ENCODE peak calls at places on chromosomes 11 and 22, in nine cellular contexts. V, B, E, D, Q, X, G, C and Z are unnamed samples.

GRCh38 chr11:76702378-76703128 is 32.0 kb upstream of the LRRC32 start:
- DNase-seq in G (no peak), E (no peak), B (no peak), D (no peak), Q (peak), V (no peak), X (no peak), C (no peak), Z (no peak)

GRCh38 chr11:17314232-17314547 is 37.4 kb upstream of the NCR3LG1 start:
- DNase-seq in B (peak), G (no peak), C (no peak), E (peak), D (no peak), V (no peak), Q (peak), X (no peak), Z (no peak)

GRCh38 chr11:44999068-44999467 is 48.4 kb upstream of the TP53I11 start:
- DNase-seq in C (no peak), D (no peak), G (no peak), B (no peak), Q (no peak), E (no peak), X (no peak), V (no peak), Z (no peak)

GRCh38 chr22:28075260-28075981 is 156.4 kb upstream of the PITPNB start:
- DNase-seq in E (peak), G (no peak), B (peak), V (no peak), Q (peak), X (no peak), D (no peak), C (no peak), Z (no peak)

GRCh38 chr11:12200359-12201015 is 90.1 kb downstream of the MICAL2 start:
- DNase-seq in E (peak), G (peak), X (no peak), B (no peak), Q (peak), C (no peak), D (no peak), V (no peak), Z (no peak)

GRCh38 chr11:63589000-63589399 is 25.2 kb downstream of the PLAAT3 start:
- DNase-seq in E (no peak), X (no peak), B (no peak), Q (no peak), V (no peak), G (no peak), D (no peak), C (no peak), Z (no peak)

GRCh38 chr11:14974723-14975587 is 2.8 kb upstream of the CALCA start:
- DNase-seq in E (peak), G (peak), C (peak), V (peak), X (peak), Q (peak), B (peak), D (peak), Z (peak)

GRCh38 chr11:49377978-49378377 is 169.6 kb upstream of the FOLH1 start:
- DNase-seq in X (no peak), G (no peak), E (no peak), Q (no peak), C (no peak), D (no peak), B (no peak), V (no peak), Z (peak)

GRCh38 chr11:110777765-110778164 is 65.5 kb upstream of the ARHGAP20 start:
- DNase-seq in C (no peak), Q (peak), E (no peak), V (no peak), G (no peak), B (peak), X (no peak), D (no peak), Z (no peak)

GRCh38 chr11:102807921-102808320 is 10.0 kb upstream of the MMP1 start:
- DNase-seq in V (peak), E (peak), D (peak), Q (peak), X (peak), C (no peak), G (peak), B (peak), Z (peak)

GRCh38 chr11:126113515-126113957 is 50.9 kb upstream of the CDON start:
- DNase-seq in X (no peak), G (peak), E (peak), B (peak), D (no peak), Q (peak), V (peak), C (no peak), Z (peak)

GRCh38 chr11:20364412-20364792 is 888 bp downstream of the HTATIP2 start:
- DNase-seq in B (peak), G (no peak), D (no peak), E (no peak), C (no peak), X (no peak), Q (no peak), V (no peak), Z (no peak)

GRCh38 chr11:13224324-13224723 is 53.3 kb upstream of the BMAL1 start:
- DNase-seq in G (no peak), C (no peak), X (no peak), D (no peak), E (no peak), B (no peak), Q (no peak), V (no peak), Z (no peak)

DNA sequence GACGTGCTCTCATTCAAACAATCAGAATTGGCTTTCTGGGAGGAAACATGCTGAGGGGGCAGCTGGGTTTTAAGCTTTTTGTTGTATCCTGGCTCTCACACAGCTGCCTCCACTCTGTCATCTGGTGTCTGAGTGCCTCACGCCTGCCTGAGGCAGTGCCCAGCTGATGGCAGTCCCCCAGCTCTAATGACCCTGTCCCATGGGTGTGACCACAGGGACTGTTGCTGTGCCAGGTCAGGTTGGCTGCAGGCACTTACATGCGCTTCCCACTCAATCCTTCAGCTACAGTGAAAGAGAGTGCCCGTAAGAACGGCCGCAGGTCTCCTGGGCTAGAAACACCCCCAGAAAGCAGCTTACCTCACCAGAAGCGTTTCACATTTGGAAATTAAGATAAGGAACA is 53.6 kb downstream of the ARFGAP3 start:
- DNase-seq in V (no peak), B (no peak), G (peak), C (no peak), Q (no peak), D (no peak), X (no peak), E (no peak), Z (no peak)
- TF ChIP-seq EZH2phosphoT487 in V (no peak), B (no peak), G (no peak), C (no peak), Q (no peak), D (no peak), X (no peak), E (no peak), Z (no peak)

DNA sequence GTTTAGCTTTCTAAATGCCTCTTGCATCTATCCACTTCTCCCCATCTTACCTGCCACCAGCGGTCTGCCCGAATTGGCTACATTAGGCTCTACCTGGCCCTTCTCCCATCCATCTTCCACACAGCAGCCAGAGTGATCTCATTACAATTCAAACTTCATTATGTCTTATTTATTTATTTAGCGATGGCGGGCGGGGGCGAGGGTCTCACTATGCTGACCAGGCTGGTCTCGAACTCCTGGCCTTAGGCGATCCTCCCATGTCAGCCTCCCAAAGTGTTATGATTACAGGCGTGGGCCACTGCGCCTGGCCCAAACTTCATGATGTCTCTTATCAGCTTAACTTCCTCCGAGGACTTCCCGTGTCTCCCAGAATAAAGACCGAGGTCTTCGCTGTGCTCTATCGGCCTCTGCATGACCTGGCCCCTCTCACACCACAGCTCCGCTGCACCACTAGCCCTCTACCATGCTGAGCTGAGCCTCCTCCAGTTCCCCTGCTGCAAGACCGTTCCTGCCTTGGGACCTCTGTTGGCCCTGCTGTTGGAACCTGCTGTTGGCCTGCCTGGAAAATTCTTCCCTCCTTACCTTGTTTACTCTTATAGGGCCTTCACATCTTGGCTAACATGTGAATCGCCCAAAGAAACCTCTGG is 870 bp upstream of the CTTN start:
- DNase-seq in B (no peak), E (peak), D (no peak), Q (no peak), G (peak), V (peak), C (no peak), X (peak), Z (peak)
- TF ChIP-seq EZH2phosphoT487 in B (no peak), E (no peak), D (no peak), Q (no peak), G (no peak), V (no peak), C (no peak), X (no peak), Z (no peak)

GRCh38 chr11:73204711-73205121 is 13.4 kb upstream of the P2RY2 start:
- DNase-seq in G (no peak), D (no peak), B (no peak), X (no peak), V (no peak), E (no peak), Q (no peak), C (no peak), Z (no peak)

GRCh38 chr11:73203322-73203721 is 14.8 kb upstream of the P2RY2 start:
- DNase-seq in B (no peak), V (no peak), C (no peak), G (no peak), E (no peak), D (no peak), X (no peak), Q (no peak), Z (no peak)

GRCh38 chr11:73206751-73207280 is 11.3 kb upstream of the P2RY2 start:
- DNase-seq in X (no peak), G (no peak), E (no peak), B (peak), D (no peak), Q (no peak), V (no peak), C (no peak), Z (no peak)

GRCh38 chr11:73203790-73204189 is 14.3 kb upstream of the P2RY2 start:
- DNase-seq in G (no peak), D (no peak), Q (no peak), C (no peak), B (no peak), E (no peak), V (no peak), X (no peak), Z (no peak)

DNA sequence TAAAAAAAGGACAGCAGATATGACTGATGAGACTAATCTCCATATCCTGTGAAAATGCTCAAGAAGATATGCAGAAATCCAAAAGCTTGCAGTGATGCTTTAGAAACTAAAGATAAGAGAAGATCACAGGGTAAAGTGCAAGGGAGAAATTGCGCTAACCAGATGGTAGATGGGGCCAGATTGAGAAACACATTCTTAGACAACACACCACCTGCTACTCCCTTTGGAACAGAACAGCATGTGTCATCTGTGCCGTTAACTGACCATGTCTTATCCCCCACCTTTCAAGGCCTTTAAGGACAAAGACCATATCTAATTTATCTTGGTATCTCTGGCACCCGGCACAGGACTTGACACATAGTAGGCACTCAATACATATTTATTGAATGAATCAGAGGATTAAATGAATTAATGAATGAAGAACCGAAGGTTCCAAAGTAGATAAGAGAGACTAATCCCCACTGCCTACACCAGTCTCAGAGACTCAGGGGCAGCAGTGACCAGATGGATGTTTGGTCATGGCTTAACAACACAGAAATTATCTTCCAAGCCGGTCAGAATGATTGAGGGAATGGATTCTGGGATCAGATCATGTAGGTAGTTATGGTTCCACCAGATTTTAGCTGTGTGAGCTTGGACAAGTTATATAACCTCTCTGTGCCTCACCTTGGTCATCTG is 12.3 kb upstream of the P2RY2 start:
- DNase-seq in Q (no peak), D (no peak), E (peak), G (no peak), V (no peak), X (no peak), C (no peak), B (no peak), Z (no peak)
- TF ChIP-seq EZH2phosphoT487 in Q (no peak), D (no peak), E (no peak), G (no peak), V (no peak), X (no peak), C (no peak), B (no peak), Z (no peak)

GRCh38 chr22:40799008-40799407 is 20.1 kb downstream of the SLC25A17 start:
- DNase-seq in Q (no peak), X (no peak), B (no peak), V (no peak), D (no peak), G (no peak), E (no peak), C (no peak), Z (no peak)

GRCh38 chr22:40792451-40792850 is 26.7 kb downstream of the SLC25A17 start:
- DNase-seq in Q (no peak), D (no peak), E (no peak), X (no peak), C (no peak), V (no peak), G (no peak), B (no peak), Z (no peak)

GRCh38 chr22:40803292-40803691 is 15.9 kb downstream of the SLC25A17 start:
- DNase-seq in G (no peak), V (no peak), E (no peak), B (no peak), D (no peak), C (no peak), Q (no peak), X (no peak), Z (no peak)

DNA sequence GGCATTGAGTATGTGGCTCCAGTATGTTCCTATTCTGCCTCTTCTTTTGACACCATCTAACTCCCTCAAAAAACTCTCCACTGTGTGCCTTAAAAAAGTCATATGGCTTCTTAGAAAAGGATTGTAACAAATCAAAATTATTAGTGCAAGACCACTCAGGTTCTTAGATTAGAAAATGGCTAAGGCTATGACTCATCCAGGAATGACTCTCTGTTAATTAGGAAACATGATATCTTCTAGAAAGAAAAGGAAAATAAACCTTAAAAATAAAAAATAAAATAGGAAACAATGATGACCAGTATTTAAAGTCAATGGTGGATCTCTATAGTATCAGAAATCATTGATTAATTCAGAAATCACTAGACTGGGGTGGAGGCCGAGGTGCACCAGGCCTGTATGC is 21.7 kb downstream of the SLC25A17 start:
- DNase-seq in G (no peak), Q (peak), D (no peak), E (no peak), V (no peak), C (no peak), X (no peak), B (peak), Z (no peak)
- TF ChIP-seq EZH2phosphoT487 in G (no peak), Q (no peak), D (no peak), E (no peak), V (no peak), C (no peak), X (no peak), B (no peak), Z (no peak)

DNA sequence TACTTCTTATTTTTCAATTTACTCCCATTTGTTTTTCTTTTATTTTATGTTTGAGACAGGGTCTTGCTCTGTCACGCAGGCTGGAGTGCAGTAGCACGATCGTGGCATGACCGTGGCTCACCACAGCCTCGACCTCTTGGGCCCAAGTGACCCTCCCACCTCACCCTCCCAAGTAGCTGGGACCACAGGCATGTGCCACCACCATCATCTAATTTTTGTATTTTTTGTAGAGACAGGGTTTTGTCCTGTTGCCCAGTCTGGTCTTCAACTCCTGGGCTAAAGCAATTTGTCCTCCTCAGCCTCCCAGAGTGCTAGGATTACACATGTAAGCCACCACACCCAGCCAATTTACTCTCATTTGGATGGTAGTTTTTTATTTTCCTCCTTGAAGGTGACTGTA is 679.3 kb upstream of the CCDC179 start:
- DNase-seq in E (no peak), G (no peak), C (no peak), D (no peak), X (no peak), Q (peak), V (no peak), B (no peak), Z (no peak)
- TF ChIP-seq EZH2phosphoT487 in E (no peak), G (no peak), C (no peak), D (no peak), X (no peak), Q (no peak), V (no peak), B (no peak), Z (no peak)

GRCh38 chr11:120964857-120965256 is 59.0 kb upstream of the TBCEL start:
- DNase-seq in D (no peak), E (no peak), G (no peak), C (no peak), B (peak), V (no peak), Q (peak), X (no peak), Z (no peak)
- TF ChIP-seq EZH2phosphoT487 in D (no peak), E (no peak), G (no peak), C (no peak), B (no peak), V (no peak), Q (no peak), X (no peak), Z (no peak)

DNA sequence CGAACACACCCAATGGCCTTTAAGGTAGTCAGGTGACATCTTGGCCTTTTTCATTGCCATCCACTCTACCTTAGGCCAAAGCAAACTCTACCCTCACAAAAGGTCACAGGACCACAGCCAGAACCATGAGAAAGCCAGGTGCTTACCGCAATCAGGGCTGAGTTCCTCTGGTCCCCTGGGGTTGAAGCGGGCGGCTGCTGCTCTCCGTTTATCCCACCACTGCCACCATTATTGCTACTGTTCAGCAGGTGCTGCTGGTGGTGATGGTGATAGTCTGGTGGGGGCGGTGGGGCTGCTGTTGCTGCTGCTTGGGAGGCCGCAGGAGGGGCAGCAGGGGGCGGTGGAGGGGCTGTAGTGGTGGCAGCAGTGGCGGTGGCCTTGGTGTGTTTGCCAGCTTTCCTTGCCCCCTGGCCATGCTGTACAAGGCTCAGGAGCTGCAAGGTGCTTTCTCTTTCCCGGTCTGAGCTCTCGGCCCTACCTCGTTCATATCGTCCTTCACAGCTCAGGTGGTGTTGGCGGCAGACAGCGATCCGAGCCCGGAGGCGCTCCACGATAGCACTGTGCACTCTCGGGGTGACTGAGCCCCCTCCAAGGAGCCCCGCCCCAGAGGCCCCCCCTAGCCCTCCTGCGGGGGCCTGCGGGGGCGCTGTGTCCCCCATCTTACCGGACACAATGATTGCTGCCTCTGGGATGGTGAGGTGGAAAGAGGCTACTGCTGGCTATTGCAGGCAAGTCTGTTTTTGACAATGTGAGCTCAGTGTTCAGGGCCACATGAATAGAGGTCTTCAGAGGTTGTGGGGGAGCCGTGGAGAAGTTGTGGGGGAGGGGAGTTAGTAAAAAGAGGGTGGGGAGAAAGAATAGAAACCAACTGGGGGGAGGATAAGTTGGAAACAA is 1.5 kb downstream of the MAML2 start:
- DNase-seq in C (peak), G (peak), E (peak), X (peak), Q (peak), D (peak), V (no peak), B (peak), Z (peak)
- TF ChIP-seq EZH2phosphoT487 in C (no peak), G (no peak), E (no peak), X (no peak), Q (no peak), D (no peak), V (no peak), B (no peak), Z (no peak)

GRCh38 chr11:25775608-25776007 is 556.3 kb upstream of the ANO3 start:
- DNase-seq in V (no peak), Q (peak), G (no peak), D (no peak), B (peak), X (no peak), E (no peak), C (no peak), Z (no peak)

GRCh38 chr11:25766332-25767015 is 565.5 kb upstream of the ANO3 start:
- DNase-seq in V (no peak), D (no peak), Q (no peak), C (peak), E (no peak), G (no peak), X (no peak), B (peak), Z (no peak)

GRCh38 chr11:25776238-25776637 is 555.7 kb upstream of the ANO3 start:
- DNase-seq in E (no peak), V (no peak), Q (no peak), G (no peak), D (no peak), C (no peak), B (no peak), X (no peak), Z (no peak)

GRCh38 chr11:25769287-25769686 is 562.6 kb upstream of the ANO3 start:
- DNase-seq in V (no peak), E (no peak), X (no peak), Q (peak), C (no peak), D (no peak), B (peak), G (no peak), Z (no peak)

DNA sequence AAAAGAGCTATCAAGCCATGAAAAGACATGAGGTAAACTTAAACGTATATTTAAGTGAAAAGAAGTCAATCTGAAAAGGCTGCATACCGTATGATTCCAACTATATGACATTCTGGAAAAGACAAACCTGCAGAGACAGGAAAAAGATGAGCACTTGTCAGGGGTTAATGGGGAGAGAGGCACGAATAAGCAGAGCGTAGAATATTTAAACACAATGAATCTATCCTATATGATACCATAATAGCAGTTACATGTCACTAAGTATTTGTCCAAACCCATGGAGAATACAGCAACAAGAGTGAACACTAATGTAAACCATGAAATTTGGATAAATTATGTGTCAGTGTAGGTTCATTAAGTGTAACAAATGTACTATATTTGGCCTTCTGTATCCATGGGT is 560.3 kb upstream of the ANO3 start:
- DNase-seq in G (no peak), C (no peak), V (no peak), E (no peak), D (no peak), B (no peak), Q (no peak), X (no peak), Z (no peak)
- TF ChIP-seq EZH2phosphoT487 in G (no peak), C (no peak), V (no peak), E (no peak), D (no peak), B (no peak), Q (no peak), X (no peak), Z (no peak)